ENCODE peak calls at places on chromosome 18, in eight cellular contexts. One of them, this sample, is unnamed.

GRCh38 chr18:46660955-46661749 is 4.1 kb upstream of the LOXHD1 start:
- DNase-seq in foreskin fibroblast: no peak
- DNase-seq in ovary: no peak
- DNase-seq in CD8-positive, alpha-beta T cell: no peak
- DNase-seq in neural progenitor cell: peak; percentile 67
- DNase-seq in lung: no peak
- DNase-seq in D721Med: no peak
- DNase-seq in astrocyte of the spinal cord: peak; percentile 8
- DNase-seq in this sample: no peak

GRCh38 chr18:47286776-47287410 is 35.4 kb upstream of the SKOR2 start:
- DNase-seq in D721Med: no peak
- DNase-seq in neural progenitor cell: no peak
- DNase-seq in CD8-positive, alpha-beta T cell: no peak
- DNase-seq in lung: no peak
- DNase-seq in ovary: no peak
- DNase-seq in foreskin fibroblast: no peak
- DNase-seq in astrocyte of the spinal cord: no peak
- DNase-seq in this sample: no peak

GRCh38 chr18:2655153-2655953 is at the start of gene SMCHD1:
- DNase-seq in neural progenitor cell: peak; percentile 91
- DNase-seq in astrocyte of the spinal cord: peak; percentile 80
- DNase-seq in D721Med: peak; percentile 32
- DNase-seq in CD8-positive, alpha-beta T cell: peak; percentile 94
- DNase-seq in ovary: peak; percentile 88
- DNase-seq in lung: peak; percentile 90
- DNase-seq in foreskin fibroblast: peak; percentile 78
- DNase-seq in this sample: peak; percentile 52

GRCh38 chr18:3157086-3157485 is 62.7 kb downstream of the MYOM1 start:
- DNase-seq in foreskin fibroblast: no peak
- DNase-seq in neural progenitor cell: no peak
- DNase-seq in D721Med: no peak
- DNase-seq in astrocyte of the spinal cord: no peak
- DNase-seq in ovary: no peak
- DNase-seq in CD8-positive, alpha-beta T cell: no peak
- DNase-seq in lung: no peak
- DNase-seq in this sample: no peak

GRCh38 chr18:69216390-69216789 is 184.3 kb upstream of the DOK6 start:
- DNase-seq in ovary: no peak
- DNase-seq in CD8-positive, alpha-beta T cell: no peak
- DNase-seq in lung: no peak
- DNase-seq in astrocyte of the spinal cord: no peak
- DNase-seq in D721Med: no peak
- DNase-seq in neural progenitor cell: no peak
- DNase-seq in foreskin fibroblast: no peak
- DNase-seq in this sample: no peak

GRCh38 chr18:76602169-76602568 is 107.1 kb upstream of the ZNF516 start:
- DNase-seq in astrocyte of the spinal cord: no peak
- DNase-seq in lung: no peak
- DNase-seq in foreskin fibroblast: no peak
- DNase-seq in ovary: no peak
- DNase-seq in neural progenitor cell: no peak
- DNase-seq in CD8-positive, alpha-beta T cell: no peak
- DNase-seq in D721Med: no peak
- DNase-seq in this sample: no peak

GRCh38 chr18:59606193-59607175 is 90.7 kb downstream of the CCBE1 start:
- DNase-seq in D721Med: no peak
- DNase-seq in foreskin fibroblast: peak; percentile 72
- DNase-seq in astrocyte of the spinal cord: peak; percentile 72
- DNase-seq in CD8-positive, alpha-beta T cell: no peak
- DNase-seq in neural progenitor cell: no peak
- DNase-seq in ovary: no peak
- DNase-seq in lung: no peak
- DNase-seq in this sample: peak; percentile 64

GRCh38 chr18:59927246-59927825 is 27.5 kb downstream of the PMAIP1 start:
- DNase-seq in astrocyte of the spinal cord: no peak
- DNase-seq in ovary: no peak
- DNase-seq in lung: no peak
- DNase-seq in D721Med: no peak
- DNase-seq in neural progenitor cell: no peak
- DNase-seq in foreskin fibroblast: no peak
- DNase-seq in CD8-positive, alpha-beta T cell: no peak
- DNase-seq in this sample: no peak

GRCh38 chr18:24417465-24417864 is 9.0 kb upstream of the IMPACT start:
- DNase-seq in neural progenitor cell: no peak
- DNase-seq in lung: no peak
- DNase-seq in D721Med: no peak
- DNase-seq in CD8-positive, alpha-beta T cell: no peak
- DNase-seq in ovary: no peak
- DNase-seq in astrocyte of the spinal cord: no peak
- DNase-seq in foreskin fibroblast: no peak
- DNase-seq in this sample: no peak

GRCh38 chr18:36456622-36457021 is 159.1 kb downstream of the FHOD3 start:
- DNase-seq in CD8-positive, alpha-beta T cell: no peak
- DNase-seq in D721Med: no peak
- DNase-seq in foreskin fibroblast: no peak
- DNase-seq in astrocyte of the spinal cord: no peak
- DNase-seq in lung: no peak
- DNase-seq in neural progenitor cell: no peak
- DNase-seq in ovary: no peak
- DNase-seq in this sample: no peak

GRCh38 chr18:26003391-26003790 is 87.0 kb downstream of the SS18 start:
- DNase-seq in lung: no peak
- DNase-seq in CD8-positive, alpha-beta T cell: no peak
- DNase-seq in astrocyte of the spinal cord: no peak
- DNase-seq in ovary: no peak
- DNase-seq in foreskin fibroblast: no peak
- DNase-seq in D721Med: no peak
- DNase-seq in neural progenitor cell: no peak
- DNase-seq in this sample: no peak

GRCh38 chr18:76554788-76555187 is 59.7 kb upstream of the ZNF516 start:
- DNase-seq in CD8-positive, alpha-beta T cell: no peak
- DNase-seq in ovary: no peak
- DNase-seq in astrocyte of the spinal cord: no peak
- DNase-seq in foreskin fibroblast: no peak
- DNase-seq in lung: no peak
- DNase-seq in D721Med: no peak
- DNase-seq in neural progenitor cell: no peak
- DNase-seq in this sample: no peak

GRCh38 chr18:36504928-36505327 is 207.4 kb downstream of the FHOD3 start:
- DNase-seq in ovary: no peak
- DNase-seq in neural progenitor cell: no peak
- DNase-seq in D721Med: no peak
- DNase-seq in foreskin fibroblast: no peak
- DNase-seq in astrocyte of the spinal cord: peak; percentile 24
- DNase-seq in CD8-positive, alpha-beta T cell: no peak
- DNase-seq in lung: no peak
- DNase-seq in this sample: no peak

GRCh38 chr18:39675358-39675757 is 2109.8 kb upstream of the CELF4 start:
- DNase-seq in astrocyte of the spinal cord: peak; percentile 72
- DNase-seq in CD8-positive, alpha-beta T cell: no peak
- DNase-seq in neural progenitor cell: no peak
- DNase-seq in lung: no peak
- DNase-seq in ovary: no peak
- DNase-seq in D721Med: no peak
- DNase-seq in foreskin fibroblast: peak; percentile 21
- DNase-seq in this sample: no peak

GRCh38 chr18:36187138-36187825 is at the start of gene MOCOS:
- DNase-seq in lung: peak; percentile 84
- DNase-seq in foreskin fibroblast: peak; percentile 56
- DNase-seq in D721Med: peak; percentile 69
- DNase-seq in CD8-positive, alpha-beta T cell: peak; percentile 63
- DNase-seq in neural progenitor cell: peak; percentile 89
- DNase-seq in astrocyte of the spinal cord: peak; percentile 54
- DNase-seq in ovary: peak; percentile 90
- DNase-seq in this sample: no peak

GRCh38 chr18:61435064-61435652 is 101.9 kb downstream of the CDH20 start:
- DNase-seq in foreskin fibroblast: no peak
- DNase-seq in ovary: no peak
- DNase-seq in lung: no peak
- DNase-seq in D721Med: no peak
- DNase-seq in CD8-positive, alpha-beta T cell: no peak
- DNase-seq in astrocyte of the spinal cord: no peak
- DNase-seq in neural progenitor cell: peak; percentile 52
- DNase-seq in this sample: no peak

GRCh38 chr18:74457743-74458465 is 796 bp upstream of the DIPK1C start:
- DNase-seq in lung: no peak
- DNase-seq in neural progenitor cell: peak; percentile 29
- DNase-seq in foreskin fibroblast: no peak
- DNase-seq in D721Med: no peak
- DNase-seq in ovary: no peak
- DNase-seq in CD8-positive, alpha-beta T cell: peak; percentile 42
- DNase-seq in astrocyte of the spinal cord: no peak
- DNase-seq in this sample: no peak

GRCh38 chr18:50507120-50507590 is 52.7 kb upstream of the MAPK4 start:
- DNase-seq in lung: no peak
- DNase-seq in CD8-positive, alpha-beta T cell: no peak
- DNase-seq in astrocyte of the spinal cord: no peak
- DNase-seq in foreskin fibroblast: no peak
- DNase-seq in ovary: peak; percentile 30
- DNase-seq in neural progenitor cell: peak; percentile 87
- DNase-seq in D721Med: no peak
- DNase-seq in this sample: no peak

GRCh38 chr18:31102941-31103340 is 720 bp upstream of the DSC2 start:
- DNase-seq in foreskin fibroblast: no peak
- DNase-seq in ovary: no peak
- DNase-seq in astrocyte of the spinal cord: no peak
- DNase-seq in lung: no peak
- DNase-seq in neural progenitor cell: no peak
- DNase-seq in D721Med: no peak
- DNase-seq in CD8-positive, alpha-beta T cell: no peak
- DNase-seq in this sample: no peak

GRCh38 chr18:56221195-56222065 is 417.0 kb downstream of the TXNL1 start:
- DNase-seq in neural progenitor cell: no peak
- DNase-seq in foreskin fibroblast: no peak
- DNase-seq in astrocyte of the spinal cord: no peak
- DNase-seq in CD8-positive, alpha-beta T cell: no peak
- DNase-seq in D721Med: no peak
- DNase-seq in lung: no peak
- DNase-seq in ovary: no peak
- DNase-seq in this sample: no peak

GRCh38 chr18:77597726-77598125 is 348.1 kb downstream of the GALR1 start:
- DNase-seq in CD8-positive, alpha-beta T cell: no peak
- DNase-seq in foreskin fibroblast: no peak
- DNase-seq in lung: no peak
- DNase-seq in ovary: no peak
- DNase-seq in D721Med: no peak
- DNase-seq in neural progenitor cell: no peak
- DNase-seq in astrocyte of the spinal cord: no peak
- DNase-seq in this sample: no peak

GRCh38 chr18:55932675-55933074 is 344.7 kb upstream of the TCF4 start:
- DNase-seq in CD8-positive, alpha-beta T cell: no peak
- DNase-seq in astrocyte of the spinal cord: no peak
- DNase-seq in foreskin fibroblast: no peak
- DNase-seq in ovary: no peak
- DNase-seq in lung: no peak
- DNase-seq in neural progenitor cell: no peak
- DNase-seq in D721Med: no peak
- DNase-seq in this sample: no peak

GRCh38 chr18:63848159-63848558 is 39.3 kb upstream of the SERPINB2 start:
- DNase-seq in astrocyte of the spinal cord: peak; percentile 72
- DNase-seq in foreskin fibroblast: peak; percentile 34
- DNase-seq in neural progenitor cell: peak; percentile 66
- DNase-seq in ovary: no peak
- DNase-seq in D721Med: no peak
- DNase-seq in lung: no peak
- DNase-seq in CD8-positive, alpha-beta T cell: no peak
- DNase-seq in this sample: peak; percentile 23
- TF ChIP-seq CTCF in astrocyte of the spinal cord: peak; percentile 67
- TF ChIP-seq CTCF in foreskin fibroblast: peak; percentile 62
- TF ChIP-seq CTCF in neural progenitor cell: peak; percentile 74
- TF ChIP-seq CTCF in ovary: no peak
- TF ChIP-seq CTCF in D721Med: peak; percentile 59
- TF ChIP-seq CTCF in lung: peak; percentile 7
- TF ChIP-seq CTCF in CD8-positive, alpha-beta T cell: no peak
- TF ChIP-seq CTCF in this sample: peak; percentile 68

GRCh38 chr18:62991959-62992358 is 276.6 kb downstream of the PHLPP1 start:
- DNase-seq in foreskin fibroblast: no peak
- DNase-seq in ovary: no peak
- DNase-seq in D721Med: no peak
- DNase-seq in lung: no peak
- DNase-seq in neural progenitor cell: no peak
- DNase-seq in CD8-positive, alpha-beta T cell: no peak
- DNase-seq in astrocyte of the spinal cord: no peak
- DNase-seq in this sample: no peak
- TF ChIP-seq CTCF in foreskin fibroblast: no peak
- TF ChIP-seq CTCF in ovary: no peak
- TF ChIP-seq CTCF in D721Med: no peak
- TF ChIP-seq CTCF in lung: no peak
- TF ChIP-seq CTCF in neural progenitor cell: no peak
- TF ChIP-seq CTCF in CD8-positive, alpha-beta T cell: no peak
- TF ChIP-seq CTCF in astrocyte of the spinal cord: no peak
- TF ChIP-seq CTCF in this sample: no peak

GRCh38 chr18:286515-287310 is 18.9 kb upstream of the THOC1 start:
- DNase-seq in CD8-positive, alpha-beta T cell: no peak
- DNase-seq in neural progenitor cell: peak; percentile 24
- DNase-seq in ovary: no peak
- DNase-seq in D721Med: no peak
- DNase-seq in astrocyte of the spinal cord: peak; percentile 54
- DNase-seq in lung: no peak
- DNase-seq in foreskin fibroblast: peak; percentile 22
- DNase-seq in this sample: peak; percentile 16

GRCh38 chr18:293557-293956 is 25.7 kb upstream of the THOC1 start:
- DNase-seq in foreskin fibroblast: peak; percentile 18
- DNase-seq in astrocyte of the spinal cord: peak; percentile 44
- DNase-seq in D721Med: no peak
- DNase-seq in ovary: no peak
- DNase-seq in CD8-positive, alpha-beta T cell: no peak
- DNase-seq in neural progenitor cell: no peak
- DNase-seq in lung: no peak
- DNase-seq in this sample: no peak

GRCh38 chr18:297936-298335 is 30.1 kb upstream of the THOC1 start:
- DNase-seq in lung: no peak
- DNase-seq in D721Med: no peak
- DNase-seq in astrocyte of the spinal cord: no peak
- DNase-seq in CD8-positive, alpha-beta T cell: no peak
- DNase-seq in neural progenitor cell: no peak
- DNase-seq in ovary: no peak
- DNase-seq in foreskin fibroblast: no peak
- DNase-seq in this sample: no peak

GRCh38 chr18:295756-296155 is 27.9 kb upstream of the THOC1 start:
- DNase-seq in D721Med: no peak
- DNase-seq in CD8-positive, alpha-beta T cell: no peak
- DNase-seq in astrocyte of the spinal cord: peak; percentile 8
- DNase-seq in neural progenitor cell: no peak
- DNase-seq in ovary: no peak
- DNase-seq in foreskin fibroblast: no peak
- DNase-seq in lung: no peak
- DNase-seq in this sample: no peak

GRCh38 chr18:292271-292670 is 24.4 kb upstream of the THOC1 start:
- DNase-seq in neural progenitor cell: no peak
- DNase-seq in lung: no peak
- DNase-seq in CD8-positive, alpha-beta T cell: no peak
- DNase-seq in foreskin fibroblast: no peak
- DNase-seq in astrocyte of the spinal cord: peak; percentile 7
- DNase-seq in D721Med: no peak
- DNase-seq in ovary: no peak
- DNase-seq in this sample: no peak
- TF ChIP-seq CTCF in neural progenitor cell: no peak
- TF ChIP-seq CTCF in lung: no peak
- TF ChIP-seq CTCF in CD8-positive, alpha-beta T cell: no peak
- TF ChIP-seq CTCF in foreskin fibroblast: peak; percentile 29
- TF ChIP-seq CTCF in astrocyte of the spinal cord: peak; percentile 42
- TF ChIP-seq CTCF in D721Med: peak; percentile 6
- TF ChIP-seq CTCF in ovary: no peak
- TF ChIP-seq CTCF in this sample: peak; percentile 6

GRCh38 chr18:14074187-14074586 is 58.0 kb downstream of the ZNF519 start:
- DNase-seq in D721Med: no peak
- DNase-seq in lung: no peak
- DNase-seq in neural progenitor cell: peak; percentile 25
- DNase-seq in CD8-positive, alpha-beta T cell: no peak
- DNase-seq in foreskin fibroblast: no peak
- DNase-seq in ovary: no peak
- DNase-seq in astrocyte of the spinal cord: no peak
- DNase-seq in this sample: no peak
- TF ChIP-seq CTCF in D721Med: no peak
- TF ChIP-seq CTCF in lung: no peak
- TF ChIP-seq CTCF in neural progenitor cell: peak; percentile 45
- TF ChIP-seq CTCF in CD8-positive, alpha-beta T cell: no peak
- TF ChIP-seq CTCF in foreskin fibroblast: no peak
- TF ChIP-seq CTCF in ovary: no peak
- TF ChIP-seq CTCF in astrocyte of the spinal cord: peak; percentile 20
- TF ChIP-seq CTCF in this sample: no peak

This sample was measured in AG09319.